ENCODE peak calls at places on chromosomes 6 and 20, in ten cellular contexts. One of them, this sample, is unnamed.

GRCh38 chr6:119856136-119856535 is 506.6 kb upstream of the MAN1A1 start:
- DNase-seq in A549: no peak
- DNase-seq in stomach: no peak
- DNase-seq in right lobe of liver: no peak
- DNase-seq in H54: peak; percentile 5
- DNase-seq in lower leg skin: no peak
- DNase-seq in body of pancreas: no peak
- DNase-seq in IMR-90: no peak
- DNase-seq in Peyer's patch: no peak
- DNase-seq in GM12878: peak; percentile 3
- DNase-seq in this sample: no peak

GRCh38 chr20:46631212-46631869 is 19.9 kb downstream of the SLC13A3 start:
- DNase-seq in A549: peak; percentile 17
- DNase-seq in stomach: peak; percentile 38
- DNase-seq in right lobe of liver: no peak
- DNase-seq in H54: no peak
- DNase-seq in lower leg skin: peak; percentile 59
- DNase-seq in body of pancreas: no peak
- DNase-seq in IMR-90: peak; percentile 15
- DNase-seq in Peyer's patch: no peak
- DNase-seq in GM12878: no peak
- DNase-seq in this sample: no peak

GRCh38 chr6:46510656-46511055 is 19.4 kb upstream of the RCAN2 start:
- DNase-seq in A549: no peak
- DNase-seq in stomach: no peak
- DNase-seq in right lobe of liver: no peak
- DNase-seq in H54: no peak
- DNase-seq in lower leg skin: no peak
- DNase-seq in body of pancreas: no peak
- DNase-seq in IMR-90: no peak
- DNase-seq in Peyer's patch: no peak
- DNase-seq in GM12878: no peak
- DNase-seq in this sample: peak; percentile 49

GRCh38 chr6:14038636-14039035 is 78.9 kb upstream of the CD83 start:
- DNase-seq in A549: no peak
- DNase-seq in stomach: no peak
- DNase-seq in right lobe of liver: no peak
- DNase-seq in H54: no peak
- DNase-seq in lower leg skin: no peak
- DNase-seq in body of pancreas: no peak
- DNase-seq in IMR-90: peak; percentile 67
- DNase-seq in Peyer's patch: no peak
- DNase-seq in GM12878: no peak
- DNase-seq in this sample: no peak

GRCh38 chr20:32969356-32970114 is 34.7 kb downstream of the SUN5 start:
- DNase-seq in A549: no peak
- DNase-seq in stomach: no peak
- DNase-seq in right lobe of liver: no peak
- DNase-seq in H54: no peak
- DNase-seq in lower leg skin: peak; percentile 53
- DNase-seq in body of pancreas: no peak
- DNase-seq in IMR-90: no peak
- DNase-seq in Peyer's patch: no peak
- DNase-seq in GM12878: no peak
- DNase-seq in this sample: no peak

GRCh38 chr6:74018825-74019224 is 322.8 kb downstream of the CD109 start:
- DNase-seq in A549: no peak
- DNase-seq in stomach: no peak
- DNase-seq in right lobe of liver: no peak
- DNase-seq in H54: no peak
- DNase-seq in lower leg skin: no peak
- DNase-seq in body of pancreas: no peak
- DNase-seq in IMR-90: peak; percentile 33
- DNase-seq in Peyer's patch: no peak
- DNase-seq in GM12878: no peak
- DNase-seq in this sample: no peak

GRCh38 chr6:80022803-80023202 is 18.4 kb downstream of the TTK start:
- DNase-seq in A549: no peak
- DNase-seq in stomach: no peak
- DNase-seq in right lobe of liver: no peak
- DNase-seq in H54: peak; percentile 10
- DNase-seq in lower leg skin: no peak
- DNase-seq in body of pancreas: no peak
- DNase-seq in IMR-90: peak; percentile 86
- DNase-seq in Peyer's patch: no peak
- DNase-seq in GM12878: no peak
- DNase-seq in this sample: no peak

GRCh38 chr6:119979862-119980261 is 630.3 kb upstream of the MAN1A1 start:
- DNase-seq in A549: peak; percentile 1
- DNase-seq in stomach: no peak
- DNase-seq in right lobe of liver: no peak
- DNase-seq in H54: no peak
- DNase-seq in lower leg skin: no peak
- DNase-seq in body of pancreas: no peak
- DNase-seq in IMR-90: peak; percentile 2
- DNase-seq in Peyer's patch: no peak
- DNase-seq in GM12878: no peak
- DNase-seq in this sample: no peak

GRCh38 chr6:36609582-36609981 is 15.4 kb downstream of the SRSF3 start:
- DNase-seq in A549: no peak
- DNase-seq in stomach: no peak
- DNase-seq in right lobe of liver: peak; percentile 14
- DNase-seq in H54: no peak
- DNase-seq in lower leg skin: peak; percentile 26
- DNase-seq in body of pancreas: no peak
- DNase-seq in IMR-90: no peak
- DNase-seq in Peyer's patch: no peak
- DNase-seq in GM12878: no peak
- DNase-seq in this sample: no peak

GRCh38 chr20:42161228-42161829 is 543.2 kb upstream of the CHD6 start:
- DNase-seq in A549: no peak
- DNase-seq in stomach: no peak
- DNase-seq in right lobe of liver: no peak
- DNase-seq in H54: no peak
- DNase-seq in lower leg skin: no peak
- DNase-seq in body of pancreas: no peak
- DNase-seq in IMR-90: no peak
- DNase-seq in Peyer's patch: no peak
- DNase-seq in GM12878: no peak
- DNase-seq in this sample: no peak

GRCh38 chr20:8431538-8432434 is 299.7 kb downstream of the PLCB1 start:
- DNase-seq in A549: no peak
- DNase-seq in stomach: no peak
- DNase-seq in right lobe of liver: peak; percentile 58
- DNase-seq in H54: no peak
- DNase-seq in lower leg skin: no peak
- DNase-seq in body of pancreas: peak; percentile 21
- DNase-seq in IMR-90: no peak
- DNase-seq in Peyer's patch: peak; percentile 53
- DNase-seq in GM12878: no peak
- DNase-seq in this sample: peak; percentile 83

GRCh38 chr6:118297821-118298220 is 250.3 kb upstream of the PLN start:
- DNase-seq in A549: no peak
- DNase-seq in stomach: no peak
- DNase-seq in right lobe of liver: no peak
- DNase-seq in H54: no peak
- DNase-seq in lower leg skin: no peak
- DNase-seq in body of pancreas: no peak
- DNase-seq in IMR-90: no peak
- DNase-seq in Peyer's patch: no peak
- DNase-seq in GM12878: no peak
- DNase-seq in this sample: no peak

GRCh38 chr6:128507337-128508310 is 12.8 kb downstream of the PTPRK start:
- DNase-seq in A549: peak; percentile 47
- DNase-seq in stomach: no peak
- DNase-seq in right lobe of liver: peak; percentile 73
- DNase-seq in H54: no peak
- DNase-seq in lower leg skin: no peak
- DNase-seq in body of pancreas: peak; percentile 34
- DNase-seq in IMR-90: peak; percentile 79
- DNase-seq in Peyer's patch: peak; percentile 63
- DNase-seq in GM12878: no peak
- DNase-seq in this sample: no peak

GRCh38 chr6:71510057-71510713 is 221.6 kb downstream of the OGFRL1 start:
- DNase-seq in A549: peak; percentile 57
- DNase-seq in stomach: peak; percentile 43
- DNase-seq in right lobe of liver: peak; percentile 59
- DNase-seq in H54: peak; percentile 23
- DNase-seq in lower leg skin: peak; percentile 87
- DNase-seq in body of pancreas: peak; percentile 38
- DNase-seq in IMR-90: peak; percentile 84
- DNase-seq in Peyer's patch: no peak
- DNase-seq in GM12878: no peak
- DNase-seq in this sample: peak; percentile 40

GRCh38 chr6:138647006-138647405 is 126.6 kb upstream of the CCDC28A start:
- DNase-seq in A549: no peak
- DNase-seq in stomach: no peak
- DNase-seq in right lobe of liver: no peak
- DNase-seq in H54: no peak
- DNase-seq in lower leg skin: no peak
- DNase-seq in body of pancreas: no peak
- DNase-seq in IMR-90: peak; percentile 56
- DNase-seq in Peyer's patch: no peak
- DNase-seq in GM12878: no peak
- DNase-seq in this sample: no peak

GRCh38 chr20:46214831-46215488 is 93.3 kb downstream of the CDH22 start:
- DNase-seq in A549: no peak
- DNase-seq in stomach: no peak
- DNase-seq in right lobe of liver: no peak
- DNase-seq in H54: no peak
- DNase-seq in lower leg skin: no peak
- DNase-seq in body of pancreas: no peak
- DNase-seq in IMR-90: no peak
- DNase-seq in Peyer's patch: no peak
- DNase-seq in GM12878: no peak
- DNase-seq in this sample: no peak

GRCh38 chr20:17571967-17572638 is 2.2 kb downstream of the DSTN start:
- DNase-seq in A549: no peak
- DNase-seq in stomach: no peak
- DNase-seq in right lobe of liver: no peak
- DNase-seq in H54: no peak
- DNase-seq in lower leg skin: no peak
- DNase-seq in body of pancreas: no peak
- DNase-seq in IMR-90: no peak
- DNase-seq in Peyer's patch: no peak
- DNase-seq in GM12878: no peak
- DNase-seq in this sample: no peak

GRCh38 chr6:129134535-129134934 is 251.6 kb downstream of the LAMA2 start:
- DNase-seq in A549: no peak
- DNase-seq in stomach: no peak
- DNase-seq in right lobe of liver: no peak
- DNase-seq in H54: no peak
- DNase-seq in lower leg skin: no peak
- DNase-seq in body of pancreas: no peak
- DNase-seq in IMR-90: no peak
- DNase-seq in Peyer's patch: no peak
- DNase-seq in GM12878: no peak
- DNase-seq in this sample: no peak

GRCh38 chr6:170030284-170031095 is 260.4 kb downstream of the DLL1 start:
- DNase-seq in A549: no peak
- DNase-seq in stomach: peak; percentile 22
- DNase-seq in right lobe of liver: peak; percentile 32
- DNase-seq in H54: no peak
- DNase-seq in lower leg skin: peak; percentile 76
- DNase-seq in body of pancreas: peak; percentile 6
- DNase-seq in IMR-90: no peak
- DNase-seq in Peyer's patch: peak; percentile 35
- DNase-seq in GM12878: no peak
- DNase-seq in this sample: no peak

GRCh38 chr6:22153384-22154158 is 143.3 kb downstream of the PRL start:
- DNase-seq in A549: no peak
- DNase-seq in stomach: no peak
- DNase-seq in right lobe of liver: no peak
- DNase-seq in H54: no peak
- DNase-seq in lower leg skin: no peak
- DNase-seq in body of pancreas: no peak
- DNase-seq in IMR-90: peak; percentile 27
- DNase-seq in Peyer's patch: no peak
- DNase-seq in GM12878: no peak
- DNase-seq in this sample: no peak
- TF ChIP-seq POLR2A in A549: no peak
- TF ChIP-seq POLR2A in stomach: no peak
- TF ChIP-seq POLR2A in right lobe of liver: no peak
- TF ChIP-seq POLR2A in H54: no peak
- TF ChIP-seq POLR2A in lower leg skin: no peak
- TF ChIP-seq POLR2A in body of pancreas: no peak
- TF ChIP-seq POLR2A in IMR-90: no peak
- TF ChIP-seq POLR2A in Peyer's patch: no peak
- TF ChIP-seq POLR2A in GM12878: no peak
- TF ChIP-seq POLR2A in this sample: no peak

DNA sequence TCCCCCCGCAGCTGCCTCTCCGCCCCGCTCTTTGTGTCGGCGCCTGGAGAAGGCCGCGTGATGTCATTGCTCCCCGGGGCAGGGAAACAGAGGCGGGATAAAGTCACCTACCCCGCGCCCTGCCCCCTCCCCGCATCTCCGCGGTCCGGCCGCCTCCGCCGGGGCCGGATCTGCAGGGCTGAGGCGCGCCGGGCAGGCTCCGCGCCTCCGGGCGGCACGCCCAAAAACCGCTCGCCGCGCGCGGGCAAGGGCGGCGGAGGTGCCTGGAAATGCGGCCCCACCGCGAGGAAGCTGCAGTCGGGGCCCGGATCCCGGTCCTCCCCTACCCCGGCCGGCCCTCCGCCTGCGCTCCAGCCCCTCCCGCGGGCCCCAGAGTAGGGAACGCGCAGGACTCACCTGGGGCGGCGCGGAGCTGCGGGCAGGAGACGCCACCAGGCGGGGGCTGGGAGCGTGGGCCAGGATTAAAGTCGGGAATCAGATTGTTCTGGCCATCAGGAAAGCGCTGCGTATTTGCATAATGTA is at the start of gene FAXC:
- DNase-seq in A549: peak; percentile 44
- DNase-seq in stomach: peak; percentile 70
- DNase-seq in right lobe of liver: no peak
- DNase-seq in H54: peak; percentile 22
- DNase-seq in lower leg skin: no peak
- DNase-seq in body of pancreas: peak; percentile 75
- DNase-seq in IMR-90: peak; percentile 14
- DNase-seq in Peyer's patch: no peak
- DNase-seq in GM12878: no peak
- DNase-seq in this sample: no peak
- TF ChIP-seq POLR2A in A549: no peak
- TF ChIP-seq POLR2A in stomach: no peak
- TF ChIP-seq POLR2A in right lobe of liver: no peak
- TF ChIP-seq POLR2A in H54: peak; percentile 24
- TF ChIP-seq POLR2A in lower leg skin: no peak
- TF ChIP-seq POLR2A in body of pancreas: peak; percentile 51
- TF ChIP-seq POLR2A in IMR-90: no peak
- TF ChIP-seq POLR2A in Peyer's patch: no peak
- TF ChIP-seq POLR2A in GM12878: no peak
- TF ChIP-seq POLR2A in this sample: no peak

GRCh38 chr20:43666376-43667328 is at the start of gene MYBL2:
- DNase-seq in A549: peak; percentile 70
- DNase-seq in stomach: peak; percentile 66
- DNase-seq in right lobe of liver: peak; percentile 62
- DNase-seq in H54: peak; percentile 83
- DNase-seq in lower leg skin: no peak
- DNase-seq in body of pancreas: peak; percentile 56
- DNase-seq in IMR-90: peak; percentile 45
- DNase-seq in Peyer's patch: peak; percentile 85
- DNase-seq in GM12878: no peak
- DNase-seq in this sample: peak; percentile 37
- TF ChIP-seq POLR2A in A549: peak; percentile 50
- TF ChIP-seq POLR2A in stomach: no peak
- TF ChIP-seq POLR2A in right lobe of liver: no peak
- TF ChIP-seq POLR2A in H54: peak; percentile 78
- TF ChIP-seq POLR2A in lower leg skin: no peak
- TF ChIP-seq POLR2A in body of pancreas: no peak
- TF ChIP-seq POLR2A in IMR-90: no peak
- TF ChIP-seq POLR2A in Peyer's patch: no peak
- TF ChIP-seq POLR2A in GM12878: peak; percentile 88
- TF ChIP-seq POLR2A in this sample: no peak

GRCh38 chr6:33088931-33089640 is 13.3 kb downstream of the HLA-DPB1 start:
- DNase-seq in A549: no peak
- DNase-seq in stomach: no peak
- DNase-seq in right lobe of liver: no peak
- DNase-seq in H54: no peak
- DNase-seq in lower leg skin: no peak
- DNase-seq in body of pancreas: no peak
- DNase-seq in IMR-90: no peak
- DNase-seq in Peyer's patch: no peak
- DNase-seq in GM12878: no peak
- DNase-seq in this sample: no peak
- TF ChIP-seq POLR2A in A549: no peak
- TF ChIP-seq POLR2A in stomach: no peak
- TF ChIP-seq POLR2A in right lobe of liver: no peak
- TF ChIP-seq POLR2A in H54: no peak
- TF ChIP-seq POLR2A in lower leg skin: no peak
- TF ChIP-seq POLR2A in body of pancreas: no peak
- TF ChIP-seq POLR2A in IMR-90: no peak
- TF ChIP-seq POLR2A in Peyer's patch: no peak
- TF ChIP-seq POLR2A in GM12878: peak; percentile 61
- TF ChIP-seq POLR2A in this sample: no peak